ENCODE peak calls at places on chromosome 21, in seven cellular contexts. Q, F, U, G, H, W and V are unnamed samples.
A peak's percentile ranks its signal among the peaks of the same experiment; 100 is the strongest.

GRCh38 chr21:32508558-32508957 is 76.8 kb downstream of the TCP10L start:
- DNase-seq in Q (no peak), F (no peak), U (no peak), G (no peak), H (no peak), W (no peak), V (no peak)

GRCh38 chr21:41510500-41510899 is 2.5 kb upstream of the TMPRSS2 start:
- DNase-seq in Q (no peak), F (no peak), U (no peak), G (no peak), H (no peak), W (no peak), V (no peak)

GRCh38 chr21:46112731-46113215 is 14.9 kb downstream of the COL6A2 start:
- DNase-seq in Q (no peak), F (no peak), U (peak; percentile 0), G (no peak), H (no peak), W (peak; percentile 11), V (no peak)

GRCh38 chr21:27291006-27291405 is 324.1 kb upstream of the ADAMTS5 start:
- DNase-seq in Q (no peak), F (no peak), U (no peak), G (no peak), H (no peak), W (no peak), V (no peak)

GRCh38 chr21:18549214-18549905 is 145.8 kb upstream of the TMPRSS15 start:
- DNase-seq in Q (no peak), F (no peak), U (no peak), G (no peak), H (no peak), W (no peak), V (no peak)

GRCh38 chr21:22288885-22289509 is 1290.8 kb downstream of the NCAM2 start:
- DNase-seq in Q (no peak), F (no peak), U (no peak), G (no peak), H (no peak), W (no peak), V (no peak)

GRCh38 chr21:22019766-22020165 is 1021.6 kb downstream of the NCAM2 start:
- DNase-seq in Q (no peak), F (no peak), U (no peak), G (no peak), H (peak; percentile 53), W (no peak), V (no peak)

GRCh38 chr21:42091899-42092508 is 20.9 kb downstream of the UMODL1 start:
- DNase-seq in Q (no peak), F (no peak), U (no peak), G (no peak), H (no peak), W (no peak), V (no peak)

GRCh38 chr21:14453339-14453738 is 70.4 kb upstream of the HSPA13 start:
- DNase-seq in Q (no peak), F (no peak), U (no peak), G (no peak), H (no peak), W (no peak), V (no peak)

GRCh38 chr21:27735699-27736098 is 768.8 kb upstream of the ADAMTS5 start:
- DNase-seq in Q (no peak), F (no peak), U (no peak), G (no peak), H (no peak), W (no peak), V (no peak)

GRCh38 chr21:41507521-41508414 is at the start of gene TMPRSS2:
- DNase-seq in Q (no peak), F (no peak), U (no peak), G (no peak), H (no peak), W (peak; percentile 90), V (no peak)

GRCh38 chr21:19029816-19030215 is 626.2 kb upstream of the TMPRSS15 start:
- DNase-seq in Q (no peak), F (no peak), U (no peak), G (no peak), H (no peak), W (no peak), V (no peak)

GRCh38 chr21:41564871-41565281 is 56.9 kb upstream of the TMPRSS2 start:
- DNase-seq in Q (no peak), F (no peak), U (no peak), G (no peak), H (peak; percentile 93), W (no peak), V (no peak)

GRCh38 chr21:32712043-32712442 is 15.8 kb downstream of the SYNJ1 start:
- DNase-seq in Q (no peak), F (no peak), U (no peak), G (peak; percentile 28), H (no peak), W (no peak), V (no peak)

GRCh38 chr21:44911384-44912157 is 9.1 kb downstream of the ITGB2 start:
- DNase-seq in Q (peak; percentile 57), F (peak; percentile 44), U (peak; percentile 49), G (peak; percentile 74), H (no peak), W (peak; percentile 82), V (peak; percentile 68)

GRCh38 chr21:44910229-44911065 is 10.3 kb downstream of the ITGB2 start:
- DNase-seq in Q (no peak), F (no peak), U (no peak), G (no peak), H (no peak), W (no peak), V (no peak)

GRCh38 chr21:44913425-44914175 is 7.1 kb downstream of the ITGB2 start:
- DNase-seq in Q (no peak), F (no peak), U (no peak), G (no peak), H (no peak), W (peak; percentile 61), V (no peak)

GRCh38 chr21:44911066-44911383 is 9.7 kb downstream of the ITGB2 start:
- DNase-seq in Q (no peak), F (no peak), U (no peak), G (no peak), H (no peak), W (no peak), V (no peak)

GRCh38 chr21:44912158-44912473 is 8.6 kb downstream of the ITGB2 start:
- DNase-seq in Q (no peak), F (no peak), U (no peak), G (no peak), H (no peak), W (peak; percentile 74), V (no peak)
- H3K27ac ChIP-seq in Q (no peak overlapping the region), F (peak overlapping the region; percentile 53), U (no peak overlapping the region), G (peak overlapping the region; percentile 73), H (no peak overlapping the region), W (peak overlapping the region; percentile 97), V (peak overlapping the region; percentile 7)

DNA sequence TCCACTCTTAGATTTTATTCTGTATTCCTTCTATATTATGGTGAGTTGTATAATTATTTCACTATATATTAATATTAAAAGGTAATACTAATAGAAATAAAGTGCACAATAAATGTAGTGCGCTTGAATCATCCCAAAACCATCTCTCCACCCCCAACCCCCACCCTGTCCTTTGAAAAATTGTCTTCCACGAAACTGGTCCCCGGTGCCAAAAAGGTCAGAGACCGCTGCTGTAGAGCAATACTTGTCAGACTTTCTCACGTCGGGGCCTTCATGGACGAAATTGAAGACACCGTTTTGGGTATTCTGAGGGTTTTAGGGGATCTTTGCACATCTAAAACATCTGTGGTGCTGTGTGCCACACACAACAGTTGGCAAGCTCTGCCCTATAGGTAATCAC is 19.6 kb downstream of the DYRK1A start:
- DNase-seq in Q (no peak), F (no peak), U (no peak), G (no peak), H (no peak), W (no peak), V (no peak)
- H3K27ac ChIP-seq in Q (no peak overlapping the region), F (no peak overlapping the region), U (no peak overlapping the region), G (no peak overlapping the region), H (no peak overlapping the region), W (no peak overlapping the region), V (no peak overlapping the region)

GRCh38 chr21:44702111-44702972 is 5.4 kb downstream of the KRTAP10-12 start:
- DNase-seq in Q (no peak), F (no peak), U (no peak), G (no peak), H (no peak), W (no peak), V (no peak)

GRCh38 chr21:44699502-44700001 is 2.6 kb downstream of the KRTAP10-12 start:
- DNase-seq in Q (no peak), F (no peak), U (no peak), G (no peak), H (no peak), W (no peak), V (no peak)

GRCh38 chr21:44701023-44701400 is 4.0 kb downstream of the KRTAP10-12 start:
- DNase-seq in Q (no peak), F (no peak), U (no peak), G (no peak), H (no peak), W (no peak), V (no peak)

GRCh38 chr21:44701541-44701940 is 4.6 kb downstream of the KRTAP10-12 start:
- DNase-seq in Q (no peak), F (no peak), U (no peak), G (no peak), H (no peak), W (no peak), V (no peak)

DNA sequence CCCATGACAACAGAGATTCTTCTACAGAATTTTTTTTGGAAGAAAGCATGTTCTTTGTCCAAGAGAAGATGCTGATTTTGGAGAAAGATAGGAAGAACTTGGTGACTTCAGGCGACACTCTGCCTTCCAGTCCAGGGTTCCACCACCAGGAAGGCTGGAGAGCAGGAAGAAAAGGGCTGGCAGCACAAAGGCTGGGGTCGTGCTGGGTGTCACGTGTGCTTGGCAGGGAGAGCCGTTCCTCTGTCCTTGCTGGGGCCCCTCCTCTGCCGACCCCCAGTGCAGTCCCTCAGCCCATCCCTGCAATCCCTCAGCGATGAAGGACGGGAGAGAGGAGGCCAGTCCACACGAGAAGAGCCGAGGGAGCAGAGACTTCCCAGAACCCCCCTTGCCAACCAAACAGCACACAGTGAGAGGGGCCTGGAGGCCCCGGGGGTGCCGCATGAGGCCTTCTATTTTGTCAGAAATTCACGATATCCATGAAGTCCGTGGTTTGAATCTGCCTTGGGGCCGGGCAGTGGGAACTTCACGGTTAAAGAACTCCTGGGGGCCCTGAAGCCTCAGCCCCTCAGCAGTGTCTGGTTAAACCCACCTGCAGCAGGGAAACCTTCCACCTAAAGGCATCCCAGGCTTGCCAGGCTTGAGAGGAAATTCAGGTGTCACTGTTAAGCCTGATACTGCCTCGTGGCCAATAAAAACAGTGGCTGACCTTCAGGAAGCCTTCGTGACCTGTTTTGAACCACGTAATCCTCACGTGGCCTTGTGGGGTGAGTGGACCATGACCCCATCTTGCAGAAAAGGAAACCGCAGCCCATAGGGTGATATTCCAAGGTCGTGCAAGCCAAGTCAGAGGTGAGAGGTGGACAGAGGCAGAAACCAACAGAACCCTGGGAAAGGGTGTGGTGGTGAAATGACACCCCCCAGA is 3.4 kb downstream of the KRTAP10-12 start:
- DNase-seq in Q (no peak), F (no peak), U (no peak), G (no peak), H (no peak), W (no peak), V (no peak)
- H3K27ac ChIP-seq in Q (no peak overlapping the region), F (no peak overlapping the region), U (no peak overlapping the region), G (no peak overlapping the region), H (no peak overlapping the region), W (no peak overlapping the region), V (no peak overlapping the region)

DNA sequence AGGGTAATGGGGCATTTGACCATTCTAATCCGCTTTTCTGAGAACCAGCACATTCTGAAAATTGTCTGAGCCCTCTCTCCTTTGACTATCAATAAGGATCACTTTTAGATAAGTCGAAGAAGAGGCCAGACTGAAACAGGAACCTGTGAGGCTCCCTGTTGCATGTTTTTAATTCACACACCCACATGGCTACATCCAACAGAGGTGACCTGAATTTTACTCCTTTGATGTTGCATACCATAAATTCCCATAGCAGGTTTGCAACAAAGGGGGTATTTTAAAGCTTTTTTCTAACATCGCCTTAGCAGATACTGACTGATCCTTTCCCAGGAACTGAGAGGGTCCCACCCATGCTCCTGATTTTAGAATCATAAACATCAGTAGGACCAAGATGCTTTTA is 450.8 kb downstream of the USP25 start:
- DNase-seq in Q (no peak), F (no peak), U (no peak), G (no peak), H (no peak), W (no peak), V (no peak)
- H3K27ac ChIP-seq in Q (no peak overlapping the region), F (no peak overlapping the region), U (no peak overlapping the region), G (no peak overlapping the region), H (peak overlapping the region; percentile 76), W (no peak overlapping the region), V (no peak overlapping the region)